ENCODE peak calls at places on chromosome 20, in four cellular contexts. One of them, this sample, is unnamed.

GRCh38 chr20:41275181-41275793 is 42.2 kb downstream of the ZHX3 start:
- DNase-seq in left lung: no peak
- DNase-seq in cardiac fibroblast: peak
- DNase-seq in astrocyte of the cerebellum: peak
- DNase-seq in this sample: no peak

GRCh38 chr20:20552076-20552475 is 160.4 kb downstream of the RALGAPA2 start:
- DNase-seq in left lung: no peak
- DNase-seq in cardiac fibroblast: no peak
- DNase-seq in astrocyte of the cerebellum: no peak
- DNase-seq in this sample: no peak

GRCh38 chr20:57147185-57147584 is 119.3 kb downstream of the BMP7 start:
- DNase-seq in left lung: no peak
- DNase-seq in cardiac fibroblast: no peak
- DNase-seq in astrocyte of the cerebellum: no peak
- DNase-seq in this sample: no peak

GRCh38 chr20:3080939-3081388 is 3.6 kb downstream of the AVP start:
- DNase-seq in left lung: peak
- DNase-seq in cardiac fibroblast: peak
- DNase-seq in astrocyte of the cerebellum: no peak
- DNase-seq in this sample: no peak

GRCh38 chr20:17612287-17612974 is 42.6 kb downstream of the DSTN start:
- DNase-seq in left lung: no peak
- DNase-seq in cardiac fibroblast: peak
- DNase-seq in astrocyte of the cerebellum: no peak
- DNase-seq in this sample: peak

GRCh38 chr20:58277578-58278344 is 31.8 kb upstream of the RAB22A start:
- DNase-seq in left lung: no peak
- DNase-seq in cardiac fibroblast: no peak
- DNase-seq in astrocyte of the cerebellum: no peak
- DNase-seq in this sample: no peak

GRCh38 chr20:23744726-23745646 is 5.7 kb downstream of the CST1 start:
- DNase-seq in left lung: no peak
- DNase-seq in cardiac fibroblast: peak
- DNase-seq in astrocyte of the cerebellum: no peak
- DNase-seq in this sample: no peak

GRCh38 chr20:9330151-9330550 is 184.2 kb upstream of the LAMP5 start:
- DNase-seq in left lung: no peak
- DNase-seq in cardiac fibroblast: no peak
- DNase-seq in astrocyte of the cerebellum: no peak
- DNase-seq in this sample: no peak

GRCh38 chr20:46004813-46005505 is 3.7 kb upstream of the MMP9 start:
- DNase-seq in left lung: no peak
- DNase-seq in cardiac fibroblast: no peak
- DNase-seq in astrocyte of the cerebellum: no peak
- DNase-seq in this sample: no peak
- H3K4me3 ChIP-seq in left lung: no peak
- H3K4me3 ChIP-seq in cardiac fibroblast: no peak
- H3K4me3 ChIP-seq in astrocyte of the cerebellum: no peak
- H3K4me3 ChIP-seq in this sample: no peak

GRCh38 chr20:59673998-59674445 is 69.7 kb downstream of the PHACTR3 start:
- DNase-seq in left lung: no peak
- DNase-seq in cardiac fibroblast: no peak
- DNase-seq in astrocyte of the cerebellum: no peak
- DNase-seq in this sample: no peak
- TF ChIP-seq CTCF in left lung: no peak
- TF ChIP-seq CTCF in cardiac fibroblast: no peak
- TF ChIP-seq CTCF in astrocyte of the cerebellum: no peak
- TF ChIP-seq CTCF in this sample: no peak

DNA sequence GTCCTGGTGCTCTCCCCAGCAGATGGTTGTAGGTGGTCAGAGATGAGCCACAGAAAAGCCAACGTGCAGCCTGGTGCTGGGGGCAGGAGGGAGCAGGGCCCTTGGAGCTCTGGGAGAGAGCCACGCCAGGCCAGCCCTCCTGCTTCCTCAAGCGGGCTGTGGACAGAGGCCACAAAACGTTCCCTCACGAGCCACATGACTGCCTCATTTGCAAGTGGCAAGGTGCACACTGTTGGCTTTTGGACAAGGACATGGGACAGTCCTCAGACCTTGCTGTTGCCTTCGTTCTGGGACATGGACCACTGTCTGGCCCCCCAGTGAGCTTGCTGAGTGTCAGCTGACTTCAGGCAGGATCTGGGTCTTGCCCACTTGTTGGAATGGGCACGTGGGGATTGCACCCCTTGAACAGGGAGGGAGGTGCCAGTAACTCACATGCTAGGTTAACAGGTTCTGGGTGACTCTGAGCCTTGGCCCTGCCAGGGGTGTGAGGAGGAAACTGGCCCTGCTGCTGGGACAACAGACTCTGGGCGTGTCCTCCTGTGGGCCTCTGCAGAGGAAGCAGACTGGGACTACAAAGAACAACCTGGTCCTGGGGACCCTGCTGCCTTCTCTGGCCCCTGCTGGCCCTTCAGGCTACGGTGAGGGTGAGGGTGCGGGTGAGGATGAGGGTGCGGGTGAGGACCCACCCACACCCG is 2.6 kb downstream of the SLCO4A1 start:
- DNase-seq in left lung: no peak
- DNase-seq in cardiac fibroblast: no peak
- DNase-seq in astrocyte of the cerebellum: no peak
- DNase-seq in this sample: no peak
- H3K4me3 ChIP-seq in left lung: no peak
- H3K4me3 ChIP-seq in cardiac fibroblast: no peak
- H3K4me3 ChIP-seq in astrocyte of the cerebellum: no peak
- H3K4me3 ChIP-seq in this sample: no peak

DNA sequence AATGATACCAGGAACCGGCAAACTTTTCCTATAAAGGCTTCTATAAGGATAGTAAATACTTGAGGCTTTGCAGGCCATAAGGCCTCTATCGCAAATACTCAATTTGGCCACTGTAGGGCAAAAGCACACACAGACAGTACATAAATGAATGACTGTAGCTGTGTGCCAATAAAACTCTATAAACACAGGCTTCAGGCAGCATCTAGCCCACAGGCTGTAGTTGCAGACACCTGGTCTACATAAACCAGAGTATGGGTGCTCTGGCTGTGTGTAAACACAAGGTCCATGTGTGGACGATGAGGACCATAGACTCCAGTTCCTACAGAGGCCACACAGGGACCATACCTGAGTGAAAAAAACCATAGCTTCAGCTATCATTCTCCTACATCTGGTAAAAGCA is 52.2 kb downstream of the ZMYND8 start:
- DNase-seq in left lung: no peak
- DNase-seq in cardiac fibroblast: peak
- DNase-seq in astrocyte of the cerebellum: no peak
- DNase-seq in this sample: no peak
- TF ChIP-seq CTCF in left lung: no peak
- TF ChIP-seq CTCF in cardiac fibroblast: no peak
- TF ChIP-seq CTCF in astrocyte of the cerebellum: peak
- TF ChIP-seq CTCF in this sample: no peak

DNA sequence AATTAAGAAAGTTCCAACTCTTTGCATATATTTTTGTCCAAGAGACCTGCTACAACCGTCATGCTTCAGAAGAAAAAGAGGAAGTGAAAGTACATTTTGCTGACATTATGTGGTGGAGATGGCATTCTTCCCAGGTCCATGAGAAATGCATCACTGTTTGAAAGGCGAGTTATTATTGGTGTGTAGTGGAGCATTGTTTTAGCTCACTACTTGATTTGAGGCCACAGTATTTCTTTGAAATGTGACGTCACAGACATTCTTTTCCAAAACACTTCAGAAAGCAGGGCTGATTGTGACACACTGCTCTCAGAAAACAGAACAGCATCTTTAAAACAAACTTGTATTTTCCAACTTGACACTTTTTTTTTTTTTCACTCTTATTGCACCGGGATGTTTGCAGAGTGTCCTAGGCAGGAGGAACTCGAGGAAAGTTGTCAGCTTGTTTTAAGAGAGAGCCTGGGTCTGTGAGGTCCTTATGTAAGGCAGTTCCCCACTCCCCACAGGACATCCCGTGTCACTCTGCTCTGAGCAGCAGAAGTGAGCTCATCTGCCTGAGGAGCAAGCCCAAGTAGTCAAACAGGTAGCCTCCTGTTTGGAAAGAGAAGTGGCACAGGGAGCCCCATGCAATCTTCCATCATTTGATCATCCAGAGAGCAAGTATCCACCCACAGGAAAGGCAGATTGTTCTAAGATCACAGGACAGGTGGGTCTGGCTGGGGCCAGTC is 1.1 kb downstream of the SPTLC3 start:
- DNase-seq in left lung: no peak
- DNase-seq in cardiac fibroblast: peak
- DNase-seq in astrocyte of the cerebellum: peak
- DNase-seq in this sample: peak
- H3K4me3 ChIP-seq in left lung: peak
- H3K4me3 ChIP-seq in cardiac fibroblast: peak
- H3K4me3 ChIP-seq in astrocyte of the cerebellum: peak
- H3K4me3 ChIP-seq in this sample: peak

GRCh38 chr20:50746138-50746940 is 15.0 kb downstream of the PARD6B start:
- DNase-seq in left lung: no peak
- DNase-seq in cardiac fibroblast: no peak
- DNase-seq in astrocyte of the cerebellum: no peak
- DNase-seq in this sample: no peak

GRCh38 chr20:50743087-50743486 is 11.7 kb downstream of the PARD6B start:
- DNase-seq in left lung: no peak
- DNase-seq in cardiac fibroblast: no peak
- DNase-seq in astrocyte of the cerebellum: no peak
- DNase-seq in this sample: no peak

GRCh38 chr20:50745634-50746137 is 14.3 kb downstream of the PARD6B start:
- DNase-seq in left lung: no peak
- DNase-seq in cardiac fibroblast: no peak
- DNase-seq in astrocyte of the cerebellum: no peak
- DNase-seq in this sample: no peak

GRCh38 chr20:50747275-50747674 is 15.9 kb downstream of the PARD6B start:
- DNase-seq in left lung: no peak
- DNase-seq in cardiac fibroblast: no peak
- DNase-seq in astrocyte of the cerebellum: no peak
- DNase-seq in this sample: no peak

GRCh38 chr20:50744143-50744792 is 12.9 kb downstream of the PARD6B start:
- DNase-seq in left lung: peak
- DNase-seq in cardiac fibroblast: peak
- DNase-seq in astrocyte of the cerebellum: peak
- DNase-seq in this sample: no peak
- TF ChIP-seq CTCF in left lung: no peak
- TF ChIP-seq CTCF in cardiac fibroblast: peak
- TF ChIP-seq CTCF in astrocyte of the cerebellum: peak
- TF ChIP-seq CTCF in this sample: peak

GRCh38 chr20:64188682-64189529 is 24.7 kb downstream of the MYT1 start:
- DNase-seq in left lung: no peak
- DNase-seq in cardiac fibroblast: peak
- DNase-seq in astrocyte of the cerebellum: no peak
- DNase-seq in this sample: no peak
- H3K4me3 ChIP-seq in left lung: no peak
- H3K4me3 ChIP-seq in cardiac fibroblast: no peak
- H3K4me3 ChIP-seq in astrocyte of the cerebellum: no peak
- H3K4me3 ChIP-seq in this sample: no peak

GRCh38 chr20:49325981-49326380 is 48.1 kb upstream of the ZNFX1 start:
- DNase-seq in left lung: no peak
- DNase-seq in cardiac fibroblast: peak
- DNase-seq in astrocyte of the cerebellum: no peak
- DNase-seq in this sample: no peak

GRCh38 chr20:49320460-49320859 is 42.6 kb upstream of the ZNFX1 start:
- DNase-seq in left lung: no peak
- DNase-seq in cardiac fibroblast: peak
- DNase-seq in astrocyte of the cerebellum: no peak
- DNase-seq in this sample: no peak

GRCh38 chr20:49319204-49319809 is 41.5 kb upstream of the ZNFX1 start:
- DNase-seq in left lung: no peak
- DNase-seq in cardiac fibroblast: no peak
- DNase-seq in astrocyte of the cerebellum: no peak
- DNase-seq in this sample: no peak

GRCh38 chr20:49324306-49324705 is 46.4 kb upstream of the ZNFX1 start:
- DNase-seq in left lung: no peak
- DNase-seq in cardiac fibroblast: no peak
- DNase-seq in astrocyte of the cerebellum: no peak
- DNase-seq in this sample: no peak

DNA sequence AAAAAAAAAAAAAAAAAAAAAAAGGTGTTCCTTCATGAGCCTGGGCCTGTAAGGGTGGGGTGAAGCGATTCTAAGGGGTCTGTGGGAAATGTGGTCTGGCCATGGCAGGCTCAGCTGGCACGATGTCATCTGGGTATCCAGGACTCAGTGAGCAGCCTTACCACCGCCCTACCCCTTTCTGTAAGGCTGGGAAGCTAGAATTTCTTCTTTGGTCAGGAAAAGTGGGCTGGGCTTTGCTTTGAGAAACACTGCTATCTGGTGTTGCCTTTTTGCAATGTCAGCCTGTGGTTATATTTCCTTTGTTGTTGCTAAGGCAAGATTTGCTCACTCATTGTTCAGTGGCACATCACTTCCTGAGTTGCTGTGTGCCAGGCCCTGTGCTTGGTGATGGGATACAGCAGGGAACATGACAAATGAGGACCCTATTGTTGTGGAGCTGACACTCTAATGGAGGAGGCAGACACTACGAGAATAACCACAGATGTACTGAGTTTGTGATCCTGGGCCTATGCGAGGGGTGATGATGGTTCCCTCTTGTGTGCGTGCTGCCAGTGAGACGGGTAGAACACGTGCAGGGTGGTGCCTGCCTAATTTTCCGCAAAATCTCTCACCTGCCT is 45.9 kb upstream of the ZNFX1 start:
- DNase-seq in left lung: no peak
- DNase-seq in cardiac fibroblast: peak
- DNase-seq in astrocyte of the cerebellum: peak
- DNase-seq in this sample: no peak
- TF ChIP-seq CTCF in left lung: no peak
- TF ChIP-seq CTCF in cardiac fibroblast: peak
- TF ChIP-seq CTCF in astrocyte of the cerebellum: peak
- TF ChIP-seq CTCF in this sample: peak

GRCh38 chr20:47406849-47407682 is 50.6 kb upstream of the ZMYND8 start:
- DNase-seq in left lung: no peak
- DNase-seq in cardiac fibroblast: peak
- DNase-seq in astrocyte of the cerebellum: no peak
- DNase-seq in this sample: no peak
- H3K4me3 ChIP-seq in left lung: no peak
- H3K4me3 ChIP-seq in cardiac fibroblast: no peak
- H3K4me3 ChIP-seq in astrocyte of the cerebellum: no peak
- H3K4me3 ChIP-seq in this sample: no peak

This sample was measured in AG04449.